ENCODE peak calls at places on chromosomes 16 and 17, in four cellular contexts. One of them, this sample, is unnamed.

GRCh38 chr16:13168091-13168572 is 266.7 kb downstream of the SHISA9 start:
- DNase-seq in AG09319: no peak
- DNase-seq in mammary epithelial cell: peak; percentile 88
- DNase-seq in cardiac muscle cell: no peak
- DNase-seq in this sample: no peak

GRCh38 chr17:58402679-58403078 is 14.7 kb downstream of the RNF43 start:
- DNase-seq in AG09319: no peak
- DNase-seq in mammary epithelial cell: peak; percentile 91
- DNase-seq in cardiac muscle cell: no peak
- DNase-seq in this sample: no peak

GRCh38 chr16:75621170-75621477 is 2.0 kb downstream of the ADAT1 start:
- DNase-seq in AG09319: no peak
- DNase-seq in mammary epithelial cell: peak; percentile 12
- DNase-seq in cardiac muscle cell: peak; percentile 48
- DNase-seq in this sample: no peak

GRCh38 chr17:56441331-56441730 is 152.2 kb upstream of the NOG start:
- DNase-seq in AG09319: no peak
- DNase-seq in mammary epithelial cell: peak; percentile 31
- DNase-seq in cardiac muscle cell: no peak
- DNase-seq in this sample: no peak

GRCh38 chr17:33778505-33779398 is 476.3 kb upstream of the CCL2 start:
- DNase-seq in AG09319: peak; percentile 24
- DNase-seq in mammary epithelial cell: peak; percentile 8
- DNase-seq in cardiac muscle cell: peak; percentile 52
- DNase-seq in this sample: peak; percentile 54

GRCh38 chr17:49574283-49574892 is 1.3 kb upstream of the NXPH3 start:
- DNase-seq in AG09319: no peak
- DNase-seq in mammary epithelial cell: no peak
- DNase-seq in cardiac muscle cell: no peak
- DNase-seq in this sample: no peak

GRCh38 chr17:3964203-3965122 is at the start of gene ATP2A3:
- DNase-seq in AG09319: no peak
- DNase-seq in mammary epithelial cell: no peak
- DNase-seq in cardiac muscle cell: peak; percentile 31
- DNase-seq in this sample: no peak

GRCh38 chr17:20284018-20284417 is 183.3 kb downstream of the LGALS9B start:
- DNase-seq in AG09319: peak; percentile 44
- DNase-seq in mammary epithelial cell: no peak
- DNase-seq in cardiac muscle cell: no peak
- DNase-seq in this sample: no peak

GRCh38 chr17:65066858-65067257 is 10.3 kb upstream of the GNA13 start:
- DNase-seq in AG09319: no peak
- DNase-seq in mammary epithelial cell: no peak
- DNase-seq in cardiac muscle cell: no peak
- DNase-seq in this sample: no peak

GRCh38 chr16:83974475-83974874 is 6.4 kb downstream of the NECAB2 start:
- DNase-seq in AG09319: no peak
- DNase-seq in mammary epithelial cell: no peak
- DNase-seq in cardiac muscle cell: no peak
- DNase-seq in this sample: no peak

GRCh38 chr16:16007743-16008111 is 58.3 kb downstream of the ABCC1 start:
- DNase-seq in AG09319: no peak
- DNase-seq in mammary epithelial cell: no peak
- DNase-seq in cardiac muscle cell: no peak
- DNase-seq in this sample: no peak

GRCh38 chr16:1019234-1019933 is 37.8 kb downstream of the SOX8 start:
- DNase-seq in AG09319: peak; percentile 44
- DNase-seq in mammary epithelial cell: peak; percentile 14
- DNase-seq in cardiac muscle cell: no peak
- DNase-seq in this sample: no peak

GRCh38 chr17:50785942-50786570 is 18.7 kb upstream of the ANKRD40CL start:
- DNase-seq in AG09319: peak; percentile 40
- DNase-seq in mammary epithelial cell: peak; percentile 32
- DNase-seq in cardiac muscle cell: no peak
- DNase-seq in this sample: no peak

GRCh38 chr17:64129765-64130558 is at the start of gene ERN1:
- DNase-seq in AG09319: peak; percentile 88
- DNase-seq in mammary epithelial cell: peak; percentile 93
- DNase-seq in cardiac muscle cell: peak; percentile 96
- DNase-seq in this sample: peak; percentile 81

GRCh38 chr16:78199325-78200022 is 100.0 kb downstream of the WWOX start:
- DNase-seq in AG09319: no peak
- DNase-seq in mammary epithelial cell: no peak
- DNase-seq in cardiac muscle cell: no peak
- DNase-seq in this sample: no peak

GRCh38 chr16:70573451-70574121 is 50.0 kb downstream of the SF3B3 start:
- DNase-seq in AG09319: peak; percentile 79
- DNase-seq in mammary epithelial cell: peak; percentile 67
- DNase-seq in cardiac muscle cell: no peak
- DNase-seq in this sample: no peak

GRCh38 chr17:71963341-71963740 is 157.5 kb upstream of the SOX9 start:
- DNase-seq in AG09319: no peak
- DNase-seq in mammary epithelial cell: no peak
- DNase-seq in cardiac muscle cell: no peak
- DNase-seq in this sample: no peak

GRCh38 chr16:3004319-3004718 is 8.4 kb upstream of the CLDN9 start:
- DNase-seq in AG09319: no peak
- DNase-seq in mammary epithelial cell: no peak
- DNase-seq in cardiac muscle cell: peak; percentile 64
- DNase-seq in this sample: no peak

GRCh38 chr17:44152875-44153274 is 11.1 kb downstream of the HROB start:
- DNase-seq in AG09319: no peak
- DNase-seq in mammary epithelial cell: peak; percentile 85
- DNase-seq in cardiac muscle cell: no peak
- DNase-seq in this sample: no peak

GRCh38 chr16:20166531-20167235 is 93.0 kb upstream of the GPR139 start:
- DNase-seq in AG09319: no peak
- DNase-seq in mammary epithelial cell: no peak
- DNase-seq in cardiac muscle cell: no peak
- DNase-seq in this sample: no peak

GRCh38 chr16:11985250-11985649 is 8.7 kb downstream of the SNX29 start:
- DNase-seq in AG09319: no peak
- DNase-seq in mammary epithelial cell: no peak
- DNase-seq in cardiac muscle cell: no peak
- DNase-seq in this sample: no peak

GRCh38 chr17:66123163-66123562 is 68.8 kb downstream of the CEP112 start:
- DNase-seq in AG09319: no peak
- DNase-seq in mammary epithelial cell: peak; percentile 23
- DNase-seq in cardiac muscle cell: peak; percentile 4
- DNase-seq in this sample: no peak

GRCh38 chr16:22232277-22233049 is 26.4 kb downstream of the EEF2K start:
- DNase-seq in AG09319: no peak
- DNase-seq in mammary epithelial cell: peak; percentile 72
- DNase-seq in cardiac muscle cell: no peak
- DNase-seq in this sample: no peak

GRCh38 chr16:27698266-27698665 is 148.3 kb downstream of the KATNIP start:
- DNase-seq in AG09319: no peak
- DNase-seq in mammary epithelial cell: no peak
- DNase-seq in cardiac muscle cell: peak; percentile 60
- DNase-seq in this sample: peak; percentile 50
- TF ChIP-seq CTCF in AG09319: peak; percentile 19
- TF ChIP-seq CTCF in mammary epithelial cell: peak; percentile 12
- TF ChIP-seq CTCF in cardiac muscle cell: peak; percentile 56
- TF ChIP-seq CTCF in this sample: peak; percentile 41

GRCh38 chr17:82553210-82553930 is 33.8 kb downstream of the FOXK2 start:
- DNase-seq in AG09319: no peak
- DNase-seq in mammary epithelial cell: no peak
- DNase-seq in cardiac muscle cell: no peak
- DNase-seq in this sample: no peak
- TF ChIP-seq CTCF in AG09319: no peak
- TF ChIP-seq CTCF in mammary epithelial cell: no peak
- TF ChIP-seq CTCF in cardiac muscle cell: no peak
- TF ChIP-seq CTCF in this sample: no peak

GRCh38 chr17:76472726-76473125 is 5.3 kb downstream of the AANAT start:
- DNase-seq in AG09319: no peak
- DNase-seq in mammary epithelial cell: no peak
- DNase-seq in cardiac muscle cell: no peak
- DNase-seq in this sample: no peak
- TF ChIP-seq CTCF in AG09319: no peak
- TF ChIP-seq CTCF in mammary epithelial cell: no peak
- TF ChIP-seq CTCF in cardiac muscle cell: no peak
- TF ChIP-seq CTCF in this sample: no peak

DNA sequence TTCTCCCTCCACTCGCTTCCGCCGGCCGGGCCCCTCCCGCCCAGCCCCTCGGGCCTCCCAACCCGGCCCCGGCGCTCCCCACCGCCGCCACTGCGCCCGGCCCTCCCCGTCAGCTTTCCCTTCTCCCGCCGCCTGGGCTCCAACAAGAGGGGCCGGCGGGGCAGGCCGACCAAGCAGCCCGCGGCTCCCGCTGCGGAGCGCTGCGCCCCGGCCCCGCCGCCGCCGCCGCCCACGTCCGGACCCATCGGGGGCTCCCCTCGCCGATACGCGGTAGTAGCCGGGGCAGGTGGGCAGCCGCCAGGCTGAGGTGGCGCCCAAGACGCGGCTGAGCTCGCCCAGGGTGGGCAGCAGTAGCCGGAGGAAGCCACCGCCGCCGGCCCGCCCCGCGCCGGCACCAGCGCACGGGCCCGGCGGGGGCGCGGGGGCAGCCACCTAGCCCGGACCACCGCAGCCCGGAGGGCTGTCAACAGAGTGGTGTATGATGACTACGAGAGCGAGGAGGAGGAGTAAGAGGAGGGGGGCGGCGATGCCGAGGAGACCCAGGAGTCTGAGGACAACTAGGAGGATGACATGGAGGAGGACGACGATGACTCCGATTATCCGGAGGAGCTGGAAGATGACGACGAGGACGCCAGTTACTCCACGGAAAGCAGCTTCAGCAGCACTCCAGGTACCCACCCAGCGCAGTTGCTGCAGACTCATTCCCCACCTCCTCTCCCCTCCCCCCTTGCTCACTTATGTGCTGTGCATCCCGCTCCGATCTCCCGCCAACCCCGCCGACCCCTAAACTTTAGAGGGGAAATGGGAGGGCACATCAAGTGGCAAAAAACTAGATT is 498 bp downstream of the LRRC37B start:
- DNase-seq in AG09319: no peak
- DNase-seq in mammary epithelial cell: peak; percentile 27
- DNase-seq in cardiac muscle cell: peak; percentile 60
- DNase-seq in this sample: peak; percentile 41
- TF ChIP-seq CTCF in AG09319: no peak
- TF ChIP-seq CTCF in mammary epithelial cell: no peak
- TF ChIP-seq CTCF in cardiac muscle cell: no peak
- TF ChIP-seq CTCF in this sample: peak; percentile 10

DNA sequence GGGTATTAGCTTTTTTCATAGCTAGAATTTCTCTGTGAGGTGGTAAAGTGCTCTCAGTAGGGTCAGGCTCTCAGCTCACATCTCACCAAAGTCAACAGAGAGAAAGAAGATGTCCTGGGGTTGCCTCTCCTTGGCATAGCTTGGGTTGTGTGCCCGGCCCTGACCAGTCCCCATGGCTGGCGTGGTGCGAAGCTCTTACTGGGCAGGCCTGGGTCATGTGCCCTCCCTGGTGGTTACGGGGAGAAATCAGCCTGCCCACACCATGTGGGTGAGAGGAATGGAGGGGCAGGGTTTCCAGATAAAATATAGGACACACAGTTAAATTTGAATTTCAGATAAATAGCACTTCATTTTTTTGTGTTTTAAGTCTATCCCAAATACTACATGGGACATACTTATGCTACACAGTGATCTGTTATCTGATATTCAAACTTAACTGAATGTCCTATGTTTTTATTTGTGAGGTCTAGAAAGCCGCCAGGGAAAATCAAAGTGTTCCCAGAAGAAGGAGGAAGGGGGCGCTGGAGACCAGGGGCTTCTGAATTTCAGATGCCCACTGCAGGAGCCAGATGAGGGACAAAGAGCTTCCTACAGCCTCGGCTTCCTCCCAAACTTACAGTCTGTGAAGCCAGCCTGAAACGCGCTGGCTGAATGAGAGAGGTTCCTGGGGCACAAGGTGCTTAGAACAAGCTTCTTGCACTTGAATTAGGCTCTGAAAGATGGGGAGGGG is 45.4 kb downstream of the NKD1 start:
- DNase-seq in AG09319: no peak
- DNase-seq in mammary epithelial cell: no peak
- DNase-seq in cardiac muscle cell: peak; percentile 70
- DNase-seq in this sample: peak; percentile 10
- TF ChIP-seq CTCF in AG09319: peak; percentile 23
- TF ChIP-seq CTCF in mammary epithelial cell: no peak
- TF ChIP-seq CTCF in cardiac muscle cell: peak; percentile 55
- TF ChIP-seq CTCF in this sample: peak; percentile 36

DNA sequence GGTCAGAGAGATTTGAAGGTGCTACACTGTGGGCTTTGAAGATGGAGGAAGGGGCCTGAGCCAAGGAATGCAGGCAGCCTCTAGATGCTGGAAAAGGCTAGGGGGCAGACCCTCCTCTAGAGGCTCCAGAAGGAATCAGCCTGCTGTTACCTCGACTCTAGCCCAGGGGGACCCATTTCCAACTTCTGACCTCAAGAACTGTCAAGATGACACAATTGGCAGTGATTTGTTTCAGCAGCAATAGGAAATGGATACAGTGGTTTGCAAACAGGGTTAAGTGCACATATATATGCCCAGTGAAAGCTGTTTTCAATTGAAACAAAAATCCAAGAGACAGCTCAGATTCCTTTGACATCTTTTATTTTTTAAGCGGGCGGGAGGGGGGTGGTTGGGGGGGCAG is 3.7 kb upstream of the ZDHHC1 start:
- DNase-seq in AG09319: no peak
- DNase-seq in mammary epithelial cell: no peak
- DNase-seq in cardiac muscle cell: no peak
- DNase-seq in this sample: no peak
- TF ChIP-seq CTCF in AG09319: no peak
- TF ChIP-seq CTCF in mammary epithelial cell: no peak
- TF ChIP-seq CTCF in cardiac muscle cell: no peak
- TF ChIP-seq CTCF in this sample: no peak

DNA sequence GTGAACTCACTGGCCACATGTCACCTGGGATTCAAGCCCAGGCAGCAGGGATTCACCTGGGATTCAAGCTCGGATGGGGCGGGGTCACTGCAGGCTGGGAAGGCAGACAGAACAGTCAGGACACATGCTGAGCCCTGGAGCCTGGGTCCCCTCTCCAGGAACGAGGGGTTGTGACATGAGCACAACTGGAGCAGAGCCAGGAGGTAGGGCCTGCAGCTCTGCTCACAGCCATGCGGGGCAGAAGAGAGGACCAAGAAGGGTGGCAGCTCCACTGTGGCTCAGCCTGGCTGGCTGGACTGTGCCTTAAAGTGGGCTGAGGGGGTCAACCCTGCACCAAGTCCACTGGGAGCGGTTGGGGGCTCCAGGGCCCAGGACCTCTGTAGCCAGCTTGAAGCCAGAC is 150.1 kb downstream of the RAB11FIP4 start:
- DNase-seq in AG09319: no peak
- DNase-seq in mammary epithelial cell: no peak
- DNase-seq in cardiac muscle cell: peak; percentile 30
- DNase-seq in this sample: no peak
- TF ChIP-seq CTCF in AG09319: no peak
- TF ChIP-seq CTCF in mammary epithelial cell: peak; percentile 8
- TF ChIP-seq CTCF in cardiac muscle cell: peak; percentile 17
- TF ChIP-seq CTCF in this sample: no peak